ENCODE peak calls at places on chromosomes 11 and 22, in seven cellular contexts. L, G, O, J, X, K and H are unnamed samples.

GRCh38 chr22:22042599-22043295 is 60.2 kb upstream of the TOP3B start:
- DNase-seq in L (no peak), G (no peak), O (no peak), J (no peak), X (no peak), K (no peak), H (no peak)

GRCh38 chr11:112753706-112754105 is 207.5 kb upstream of the NCAM1 start:
- DNase-seq in L (no peak), G (no peak), O (no peak), J (no peak), X (no peak), K (no peak), H (no peak)

GRCh38 chr11:75351541-75352416 is at the start of gene ARRB1:
- DNase-seq in L (no peak), G (peak), O (peak), J (no peak), X (no peak), K (no peak), H (no peak)

GRCh38 chr22:46115755-46116490 is 34.4 kb upstream of the PPARA start:
- DNase-seq in L (no peak), G (peak), O (no peak), J (no peak), X (no peak), K (no peak), H (no peak)

GRCh38 chr11:2383823-2384722 is 7.0 kb downstream of the CD81 start:
- DNase-seq in L (no peak), G (peak), O (peak), J (no peak), X (no peak), K (no peak), H (peak)

GRCh38 chr11:2298795-2299747 is 2.6 kb downstream of the C11orf21 start:
- DNase-seq in L (no peak), G (no peak), O (peak), J (peak), X (no peak), K (peak), H (no peak)

GRCh38 chr11:17411418-17411817 is 23.0 kb upstream of the KCNJ11 start:
- DNase-seq in L (no peak), G (no peak), O (peak), J (no peak), X (no peak), K (no peak), H (no peak)

GRCh38 chr11:289145-289705 is 299 bp downstream of the PGGHG start:
- DNase-seq in L (peak), G (peak), O (no peak), J (no peak), X (no peak), K (peak), H (no peak)

GRCh38 chr22:41948142-41948541 is 1.2 kb upstream of the CENPM start:
- DNase-seq in L (no peak), G (no peak), O (no peak), J (no peak), X (no peak), K (no peak), H (no peak)

GRCh38 chr11:76239483-76240142 is 33.3 kb upstream of the WNT11 start:
- DNase-seq in L (no peak), G (no peak), O (peak), J (no peak), X (no peak), K (no peak), H (no peak)

GRCh38 chr22:31829505-31829904 is 75.7 kb downstream of the DEPDC5 start:
- DNase-seq in L (no peak), G (peak), O (no peak), J (no peak), X (peak), K (no peak), H (no peak)

GRCh38 chr11:43145653-43146052 is 166.1 kb upstream of the API5 start:
- DNase-seq in L (no peak), G (no peak), O (no peak), J (no peak), X (no peak), K (no peak), H (no peak)

GRCh38 chr11:92638678-92639077 is 330.8 kb upstream of the MTNR1B start:
- DNase-seq in L (no peak), G (no peak), O (no peak), J (no peak), X (no peak), K (no peak), H (no peak)

GRCh38 chr11:82533628-82534353 is 199.9 kb downstream of the FAM181B start:
- DNase-seq in L (no peak), G (no peak), O (no peak), J (no peak), X (no peak), K (no peak), H (no peak)

GRCh38 chr11:44179173-44179572 is 83.7 kb downstream of the EXT2 start:
- DNase-seq in L (no peak), G (no peak), O (no peak), J (no peak), X (no peak), K (no peak), H (no peak)

GRCh38 chr11:134949121-134949591 is 537.1 kb upstream of the B3GAT1 start:
- DNase-seq in L (no peak), G (no peak), O (no peak), J (no peak), X (peak), K (no peak), H (no peak)

GRCh38 chr11:5509803-5510202 is at the start of gene UBQLN3:
- DNase-seq in L (no peak), G (no peak), O (no peak), J (no peak), X (no peak), K (no peak), H (no peak)

GRCh38 chr22:29187831-29188230 is 17.9 kb upstream of the EMID1 start:
- DNase-seq in L (no peak), G (no peak), O (no peak), J (no peak), X (no peak), K (no peak), H (no peak)

DNA sequence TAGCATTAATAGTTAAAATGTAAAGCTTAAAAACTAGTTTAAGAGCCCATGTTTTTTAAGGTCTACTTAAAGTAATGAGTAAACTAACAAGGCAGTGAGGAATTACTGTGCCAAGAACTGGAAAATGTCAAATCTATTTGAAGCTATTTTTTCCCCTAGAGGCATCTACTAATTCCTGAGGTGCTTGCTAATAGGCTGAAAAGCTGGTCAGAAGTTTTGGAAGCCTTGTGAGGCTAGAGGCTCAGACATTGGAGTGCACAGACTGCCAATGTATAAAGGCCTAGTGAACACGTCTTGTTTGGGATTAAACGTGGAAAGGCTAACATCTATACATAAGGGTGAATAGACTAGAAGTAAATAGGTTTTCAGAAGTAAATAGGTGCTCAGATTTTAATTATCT is 136.5 kb upstream of the C11orf87 start:
- DNase-seq in L (no peak), G (no peak), O (no peak), J (no peak), X (no peak), K (no peak), H (no peak)
- TF ChIP-seq POLR2A in L (no peak), G (no peak), O (no peak), J (no peak), X (no peak), K (no peak), H (no peak)

GRCh38 chr11:69251639-69252493 is 42.1 kb upstream of the MYEOV start:
- DNase-seq in L (no peak), G (no peak), O (peak), J (no peak), X (no peak), K (peak), H (no peak)
- TF ChIP-seq POLR2A in L (no peak), G (no peak), O (no peak), J (no peak), X (no peak), K (no peak), H (no peak)

DNA sequence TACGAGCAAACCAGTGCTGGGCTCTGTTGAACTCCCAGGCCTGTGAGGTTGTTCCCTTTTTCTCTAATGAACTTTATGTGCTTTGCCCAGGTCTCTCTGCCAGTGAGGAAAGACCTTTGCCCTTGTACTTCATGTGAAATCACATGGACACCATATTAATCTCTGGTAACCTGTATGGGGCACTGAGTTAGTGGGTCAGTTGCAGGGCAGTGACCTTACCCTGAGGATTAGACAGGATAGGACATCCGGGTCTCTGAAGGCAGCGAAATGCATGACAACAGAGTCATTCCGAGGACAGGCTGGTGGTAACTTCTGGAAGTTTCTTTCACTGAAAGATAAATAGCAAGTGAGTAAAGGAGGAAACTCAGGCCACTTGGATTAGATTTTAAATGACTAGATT is 93.7 kb downstream of the ZBTB16 start:
- DNase-seq in L (no peak), G (no peak), O (no peak), J (no peak), X (no peak), K (no peak), H (no peak)
- TF ChIP-seq POLR2A in L (no peak), G (no peak), O (no peak), J (no peak), X (no peak), K (no peak), H (no peak)

DNA sequence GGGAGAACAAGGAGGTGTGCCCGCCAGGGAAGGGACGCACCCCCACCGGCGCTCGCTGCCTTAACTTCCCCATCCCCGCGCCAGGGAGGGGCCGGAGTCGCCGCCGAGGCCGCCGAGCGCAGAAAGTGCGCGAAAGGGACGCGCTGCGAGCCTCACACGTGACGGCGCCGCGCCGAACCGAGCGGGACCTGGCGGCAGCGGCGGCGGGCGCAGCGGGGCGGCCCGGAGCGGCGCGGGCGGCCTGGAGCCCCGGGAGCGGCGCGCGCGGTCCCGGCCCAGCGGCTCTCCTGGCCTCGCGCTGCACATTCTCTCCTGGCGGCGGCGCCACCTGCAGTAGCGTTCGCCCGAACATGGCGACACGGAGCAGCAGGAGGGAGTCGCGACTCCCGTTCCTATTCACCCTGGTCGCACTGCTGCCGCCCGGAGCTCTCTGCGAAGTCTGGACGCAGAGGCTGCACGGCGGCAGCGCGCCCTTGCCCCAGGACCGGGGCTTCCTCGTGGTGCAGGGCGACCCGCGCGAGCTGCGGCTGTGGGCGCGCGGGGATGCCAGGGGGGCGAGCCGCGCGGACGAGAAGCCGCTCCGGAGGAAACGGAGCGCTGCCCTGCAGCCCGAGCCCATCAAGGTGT is at the start of gene SORL1:
- DNase-seq in L (peak), G (peak), O (peak), J (peak), X (peak), K (peak), H (peak)
- TF ChIP-seq POLR2A in L (peak), G (no peak), O (no peak), J (peak), X (no peak), K (no peak), H (peak)

GRCh38 chr11:69443138-69443967 is 38.1 kb upstream of the LINC01488 start:
- DNase-seq in L (peak), G (peak), O (peak), J (peak), X (peak), K (peak), H (peak)
- TF ChIP-seq POLR2A in L (peak), G (peak), O (no peak), J (peak), X (peak), K (peak), H (peak)

GRCh38 chr11:73143126-73143838 is 1.2 kb upstream of the FCHSD2 start:
- DNase-seq in L (no peak), G (no peak), O (no peak), J (no peak), X (peak), K (no peak), H (no peak)

GRCh38 chr11:73141309-73142127 is 600 bp downstream of the FCHSD2 start:
- DNase-seq in L (no peak), G (peak), O (peak), J (no peak), X (peak), K (peak), H (peak)

GRCh38 chr11:73140213-73141030 is 1.7 kb downstream of the FCHSD2 start:
- DNase-seq in L (no peak), G (peak), O (peak), J (no peak), X (peak), K (no peak), H (no peak)

GRCh38 chr11:73141031-73141308 is 1.1 kb downstream of the FCHSD2 start:
- DNase-seq in L (no peak), G (peak), O (peak), J (no peak), X (no peak), K (no peak), H (no peak)

DNA sequence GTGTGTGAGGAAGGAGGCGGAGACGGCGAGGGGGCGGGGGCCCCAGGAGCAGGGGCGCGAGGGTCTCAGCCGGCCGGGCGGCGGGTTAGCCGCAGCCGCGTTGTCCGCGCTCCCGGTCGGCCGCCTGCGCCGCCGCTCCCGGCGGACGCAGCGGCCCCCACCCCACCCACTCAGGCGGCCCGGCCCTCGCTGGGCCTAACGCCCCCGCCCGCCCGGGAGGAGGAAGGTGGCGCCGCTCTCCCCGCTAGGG is at the start of gene FCHSD2:
- DNase-seq in L (no peak), G (no peak), O (no peak), J (no peak), X (no peak), K (no peak), H (no peak)
- TF ChIP-seq POLR2A in L (peak), G (peak), O (no peak), J (no peak), X (peak), K (no peak), H (no peak)

GRCh38 chr11:9616042-9616640 is 42.7 kb downstream of the WEE1 start:
- DNase-seq in L (no peak), G (no peak), O (no peak), J (no peak), X (peak), K (no peak), H (no peak)

GRCh38 chr11:9609841-9610240 is 36.4 kb downstream of the WEE1 start:
- DNase-seq in L (no peak), G (no peak), O (no peak), J (no peak), X (no peak), K (no peak), H (no peak)

GRCh38 chr11:9615031-9615451 is 41.6 kb downstream of the WEE1 start:
- DNase-seq in L (peak), G (no peak), O (no peak), J (no peak), X (no peak), K (no peak), H (no peak)

GRCh38 chr11:9613830-9614762 is 40.6 kb downstream of the WEE1 start:
- DNase-seq in L (peak), G (peak), O (peak), J (no peak), X (peak), K (peak), H (peak)

DNA sequence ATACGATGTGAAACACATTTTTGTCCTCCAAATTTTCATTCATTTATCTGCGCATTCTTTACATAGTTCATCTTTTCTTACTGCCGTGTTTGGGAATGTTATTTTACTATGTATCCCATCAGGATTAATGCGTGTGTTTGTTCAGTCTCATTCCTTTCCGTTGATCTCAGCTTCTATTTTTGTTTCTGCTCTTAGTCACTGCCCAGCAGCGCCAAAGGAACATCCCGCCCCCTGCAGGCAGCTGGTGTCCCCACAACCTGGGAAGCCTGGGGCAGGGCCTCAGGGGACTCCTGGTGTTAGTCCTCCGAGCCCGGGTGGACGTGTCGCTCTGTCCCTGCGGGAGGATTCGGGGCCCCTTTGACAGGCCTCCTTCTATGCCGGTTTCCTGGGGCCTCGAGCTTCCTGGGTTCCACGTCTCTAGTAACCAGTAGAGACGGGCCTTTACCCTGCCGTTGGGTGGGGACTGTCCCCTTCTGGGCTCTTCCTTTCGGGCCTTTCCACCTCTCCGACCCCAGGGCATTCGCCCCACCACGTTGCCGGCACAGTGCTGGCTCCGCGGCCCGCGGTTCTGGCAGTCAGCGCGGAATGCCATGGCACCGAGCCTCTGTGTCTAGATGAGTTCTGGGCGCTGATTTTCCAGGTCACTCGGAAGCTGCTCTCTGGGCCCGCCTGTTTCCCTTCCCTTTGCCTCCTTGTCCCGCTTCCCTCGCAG is 39.8 kb downstream of the WEE1 start:
- DNase-seq in L (peak), G (peak), O (peak), J (peak), X (peak), K (peak), H (peak)
- TF ChIP-seq POLR2A in L (no peak), G (peak), O (no peak), J (peak), X (no peak), K (peak), H (peak)

DNA sequence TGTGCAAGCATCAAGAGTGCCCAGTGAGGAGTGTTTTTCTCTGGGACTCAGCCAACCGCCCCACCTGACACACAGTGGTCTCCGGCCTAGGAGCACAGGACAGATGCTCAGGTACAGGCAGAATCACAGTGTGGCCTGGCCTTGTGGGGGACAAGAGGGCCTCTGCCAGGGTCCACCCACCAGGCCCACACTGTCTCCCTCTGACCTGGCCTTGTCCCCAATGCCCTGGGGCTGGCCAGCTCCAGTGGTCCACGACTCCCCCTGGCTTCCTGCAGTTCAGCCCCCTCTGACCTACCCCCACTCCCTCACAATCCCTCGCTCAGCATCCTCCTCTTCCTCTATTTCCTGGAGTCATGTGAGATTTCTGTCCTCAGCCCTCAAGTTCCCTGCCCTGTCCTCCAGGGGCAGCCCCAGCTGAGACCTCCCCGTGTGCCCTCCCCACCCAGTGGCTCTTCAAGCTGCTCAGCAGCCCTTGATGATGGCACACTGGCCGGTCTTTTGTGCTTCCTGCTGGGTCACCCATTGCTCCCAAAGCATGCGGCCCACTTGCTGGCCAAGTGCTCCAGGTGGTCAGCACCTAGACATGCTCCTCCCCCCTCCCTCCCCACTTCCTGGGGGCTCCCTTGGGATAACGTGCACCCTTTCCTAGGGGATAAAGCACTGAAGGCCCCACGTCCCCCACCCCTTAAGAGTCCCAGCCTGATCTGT is 1.7 kb downstream of the TSSK2 start:
- DNase-seq in L (peak), G (no peak), O (no peak), J (no peak), X (no peak), K (no peak), H (no peak)
- TF ChIP-seq POLR2A in L (no peak), G (no peak), O (no peak), J (no peak), X (no peak), K (no peak), H (peak)